ENCODE peak calls at places on chromosomes 7 and 10, in five cellular contexts. Q, R, Z, V and S are unnamed samples.

GRCh38 chr10:79019961-79020491 is 48.7 kb upstream of the ZMIZ1 start:
- DNase-seq in V (peak), Q (no peak), R (no peak), Z (peak), S (peak)

GRCh38 chr10:114471906-114472873 is 67.9 kb upstream of the AFAP1L2 start:
- DNase-seq in Z (peak), Q (no peak), R (peak), V (peak), S (no peak)

GRCh38 chr7:86904949-86905834 is 154.3 kb downstream of the ELAPOR2 start:
- DNase-seq in R (peak), V (peak), Z (peak), Q (peak), S (no peak)

GRCh38 chr10:14954001-14954770 is at the start of gene DCLRE1C:
- DNase-seq in Q (peak), Z (peak), V (peak), R (peak), S (peak)

GRCh38 chr7:157499121-157499834 is 162.5 kb downstream of the DNAJB6 start:
- DNase-seq in Z (no peak), Q (no peak), R (no peak), V (no peak), S (peak)

GRCh38 chr7:101816499-101817030 is 861 bp upstream of the CUX1 start:
- DNase-seq in Z (no peak), V (peak), Q (no peak), R (no peak), S (peak)

GRCh38 chr7:53350241-53350640 is 314.8 kb downstream of the POM121L12 start:
- DNase-seq in R (peak), Z (no peak), Q (peak), V (peak), S (no peak)

GRCh38 chr7:87575521-87575920 is 25.2 kb downstream of the ABCB1 start:
- DNase-seq in R (no peak), Z (no peak), Q (no peak), V (no peak), S (no peak)

GRCh38 chr10:90985301-90985700 is 64.4 kb upstream of the ANKRD1 start:
- DNase-seq in V (peak), Z (no peak), R (no peak), Q (no peak), S (no peak)

GRCh38 chr10:33064706-33065105 is 106.7 kb upstream of the ITGB1 start:
- DNase-seq in R (no peak), Q (no peak), V (no peak), Z (no peak), S (no peak)

GRCh38 chr7:128917061-128917460 is 6.6 kb upstream of the KCP start:
- DNase-seq in R (no peak), Q (no peak), V (no peak), Z (no peak), S (no peak)

GRCh38 chr7:136056827-136057226 is 79.7 kb upstream of the MTPN start:
- DNase-seq in Q (no peak), V (no peak), R (no peak), Z (no peak), S (no peak)

GRCh38 chr10:99470327-99470726 is 39.9 kb upstream of the GOT1 start:
- DNase-seq in V (no peak), Z (no peak), Q (no peak), R (no peak), S (no peak)

GRCh38 chr10:106576534-106576933 is 588.0 kb downstream of the SORCS1 start:
- DNase-seq in Q (no peak), R (no peak), Z (no peak), V (no peak), S (no peak)

GRCh38 chr10:16009736-16010259 is 149.5 kb upstream of the MINDY3 start:
- DNase-seq in R (no peak), Z (no peak), Q (peak), V (no peak), S (no peak)

GRCh38 chr7:101608772-101609713 is 20.1 kb downstream of the MYL10 start:
- DNase-seq in Q (no peak), R (peak), V (peak), Z (no peak), S (peak)

GRCh38 chr10:132004052-132004451 is 22.3 kb upstream of the BNIP3 start:
- DNase-seq in Z (peak), Q (no peak), V (no peak), R (no peak), S (peak)

GRCh38 chr10:132456881-132457280 is 59.9 kb downstream of the PWWP2B start:
- DNase-seq in Z (no peak), V (no peak), R (no peak), Q (no peak), S (no peak)

GRCh38 chr10:62582098-62582705 is 208.0 kb downstream of the ZNF365 start:
- DNase-seq in R (no peak), V (no peak), Q (no peak), Z (no peak), S (peak)

GRCh38 chr10:107653832-107654287 is 489.4 kb upstream of the SORCS1 start:
- DNase-seq in Z (no peak), R (no peak), V (peak), Q (no peak), S (no peak)

DNA sequence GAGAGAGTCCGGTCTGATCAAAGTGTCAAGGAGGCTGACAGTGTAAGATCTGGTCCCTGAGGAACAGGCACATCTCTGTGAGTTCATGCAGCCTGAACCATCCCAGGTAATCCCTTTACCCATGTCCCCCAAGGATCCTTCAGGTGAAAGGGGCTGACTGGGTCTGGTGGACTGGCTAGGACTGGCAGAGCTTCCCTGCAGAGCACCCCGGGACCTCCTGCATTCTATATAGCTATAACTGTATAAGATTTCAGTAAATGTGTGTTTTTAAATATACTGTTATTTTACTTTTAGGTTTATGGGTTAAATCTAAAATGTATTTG is 246.8 kb downstream of the ELMO1 start:
- DNase-seq in Q (no peak), V (no peak), R (no peak), Z (no peak), S (no peak)
- TF ChIP-seq CTCF in Q (no peak), V (no peak), R (no peak), Z (no peak), S (no peak)

DNA sequence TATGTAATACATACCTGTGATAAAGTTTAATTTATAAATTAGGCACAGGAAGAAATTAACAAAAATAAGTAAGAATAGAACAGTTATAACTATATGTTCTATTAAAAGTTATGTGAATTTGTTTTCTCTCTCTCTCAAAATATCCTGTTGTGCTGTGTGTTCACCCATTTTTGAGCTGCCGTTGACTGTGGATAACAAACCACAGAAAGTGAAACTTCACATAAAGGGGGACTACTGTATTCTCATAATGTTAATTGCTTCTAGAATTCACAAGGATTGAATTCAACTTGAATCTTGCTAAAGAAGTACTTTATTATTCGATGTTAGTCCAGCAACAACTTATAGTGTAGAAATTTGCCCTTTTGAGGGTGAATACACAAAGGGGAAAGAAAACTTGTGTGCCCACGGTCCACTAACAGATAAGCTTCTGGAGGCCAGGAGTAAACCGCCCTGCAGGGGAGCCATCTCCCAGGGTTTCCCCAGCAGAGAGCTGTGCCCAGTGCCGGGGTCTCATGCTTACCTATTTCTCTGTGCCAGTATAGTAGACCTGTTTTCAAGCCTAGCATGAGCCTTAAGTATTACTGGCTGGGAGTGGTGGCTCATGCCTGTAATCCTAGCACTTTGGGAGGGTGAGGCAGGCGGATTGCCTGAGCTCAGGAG is 87.1 kb downstream of the KAT6B start:
- DNase-seq in Q (no peak), Z (no peak), V (no peak), R (no peak), S (no peak)
- H3K4me2 ChIP-seq in Q (no peak), Z (no peak), V (no peak), R (no peak), S (peak)

GRCh38 chr7:77157446-77157845 is 35.0 kb downstream of the CCDC146 start:
- DNase-seq in V (no peak), R (no peak), Q (peak), Z (no peak), S (no peak)
- H2AFZ ChIP-seq in V (no peak), R (no peak), Q (peak), Z (no peak), S (no peak)

GRCh38 chr10:13517675-13518074 is 11.1 kb downstream of the BEND7 start:
- DNase-seq in Z (no peak), R (no peak), V (no peak), Q (no peak), S (no peak)

GRCh38 chr10:13515467-13515866 is 13.3 kb downstream of the BEND7 start:
- DNase-seq in Q (no peak), Z (peak), R (no peak), V (no peak), S (no peak)

GRCh38 chr10:13520194-13520593 is 8.6 kb downstream of the BEND7 start:
- DNase-seq in Z (no peak), R (no peak), V (no peak), Q (no peak), S (no peak)

GRCh38 chr10:13516176-13516575 is 12.6 kb downstream of the BEND7 start:
- DNase-seq in V (no peak), Z (no peak), R (no peak), Q (no peak), S (no peak)

GRCh38 chr10:13518076-13518692 is 10.6 kb downstream of the BEND7 start:
- DNase-seq in Q (no peak), R (peak), Z (no peak), V (peak), S (no peak)
- TF ChIP-seq CTCF in Q (peak), R (peak), Z (peak), V (peak), S (peak)

GRCh38 chr10:104937528-104937927 is 296.4 kb downstream of the SORCS3 start:
- DNase-seq in Z (peak), V (no peak), Q (no peak), R (no peak), S (no peak)
- H3K4me2 ChIP-seq in Z (no peak), V (no peak), Q (no peak), R (no peak), S (no peak)